ENCODE peak calls at places on chromosomes 12 and 14, in five cellular contexts. One of them, this sample, is unnamed.

GRCh38 chr12:42421844-42422779 is 96.1 kb downstream of the PPHLN1 start:
- DNase-seq in astrocyte of the cerebellum: peak
- DNase-seq in astrocyte of the spinal cord: peak
- DNase-seq in fibroblast of mammary gland: peak
- DNase-seq in A549: peak
- DNase-seq in this sample: no peak

GRCh38 chr12:92488735-92489134 is 214.1 kb upstream of the PLEKHG7 start:
- DNase-seq in astrocyte of the cerebellum: no peak
- DNase-seq in astrocyte of the spinal cord: no peak
- DNase-seq in fibroblast of mammary gland: no peak
- DNase-seq in A549: no peak
- DNase-seq in this sample: no peak

GRCh38 chr12:51200806-51201205 is 17.1 kb downstream of the POU6F1 start:
- DNase-seq in astrocyte of the cerebellum: no peak
- DNase-seq in astrocyte of the spinal cord: no peak
- DNase-seq in fibroblast of mammary gland: peak
- DNase-seq in A549: no peak
- DNase-seq in this sample: no peak

GRCh38 chr14:51533877-51534553 is 117.7 kb upstream of the FRMD6 start:
- DNase-seq in astrocyte of the cerebellum: no peak
- DNase-seq in astrocyte of the spinal cord: no peak
- DNase-seq in fibroblast of mammary gland: no peak
- DNase-seq in A549: no peak
- DNase-seq in this sample: no peak

GRCh38 chr12:6833189-6833890 is 5.1 kb downstream of the P3H3 start:
- DNase-seq in astrocyte of the cerebellum: no peak
- DNase-seq in astrocyte of the spinal cord: no peak
- DNase-seq in fibroblast of mammary gland: no peak
- DNase-seq in A549: no peak
- DNase-seq in this sample: no peak

GRCh38 chr14:72643317-72643801 is 250.5 kb downstream of the DPF3 start:
- DNase-seq in astrocyte of the cerebellum: peak
- DNase-seq in astrocyte of the spinal cord: peak
- DNase-seq in fibroblast of mammary gland: peak
- DNase-seq in A549: peak
- DNase-seq in this sample: peak

GRCh38 chr14:67413806-67414769 is 2.1 kb upstream of the PLEK2 start:
- DNase-seq in astrocyte of the cerebellum: peak
- DNase-seq in astrocyte of the spinal cord: peak
- DNase-seq in fibroblast of mammary gland: peak
- DNase-seq in A549: peak
- DNase-seq in this sample: no peak

GRCh38 chr14:104889374-104889755 is 24.3 kb downstream of the CEP170B start:
- DNase-seq in astrocyte of the cerebellum: no peak
- DNase-seq in astrocyte of the spinal cord: no peak
- DNase-seq in fibroblast of mammary gland: no peak
- DNase-seq in A549: no peak
- DNase-seq in this sample: no peak

GRCh38 chr14:56374421-56374820 is 205.2 kb upstream of the TMEM260 start:
- DNase-seq in astrocyte of the cerebellum: no peak
- DNase-seq in astrocyte of the spinal cord: no peak
- DNase-seq in fibroblast of mammary gland: peak
- DNase-seq in A549: no peak
- DNase-seq in this sample: no peak

GRCh38 chr14:105390849-105391500 is 7.4 kb upstream of the TEX22 start:
- DNase-seq in astrocyte of the cerebellum: no peak
- DNase-seq in astrocyte of the spinal cord: no peak
- DNase-seq in fibroblast of mammary gland: no peak
- DNase-seq in A549: no peak
- DNase-seq in this sample: no peak

GRCh38 chr12:88496429-88497190 is 83.7 kb downstream of the KITLG start:
- DNase-seq in astrocyte of the cerebellum: no peak
- DNase-seq in astrocyte of the spinal cord: no peak
- DNase-seq in fibroblast of mammary gland: peak
- DNase-seq in A549: no peak
- DNase-seq in this sample: no peak

GRCh38 chr14:34649344-34649743 is 19.4 kb upstream of the SNX6 start:
- DNase-seq in astrocyte of the cerebellum: peak
- DNase-seq in astrocyte of the spinal cord: peak
- DNase-seq in fibroblast of mammary gland: peak
- DNase-seq in A549: peak
- DNase-seq in this sample: no peak

GRCh38 chr12:83471341-83471740 is 784.6 kb downstream of the TMTC2 start:
- DNase-seq in astrocyte of the cerebellum: no peak
- DNase-seq in astrocyte of the spinal cord: no peak
- DNase-seq in fibroblast of mammary gland: no peak
- DNase-seq in A549: no peak
- DNase-seq in this sample: no peak

GRCh38 chr12:119992129-119992705 is 3.2 kb downstream of the BICDL1 start:
- DNase-seq in astrocyte of the cerebellum: no peak
- DNase-seq in astrocyte of the spinal cord: no peak
- DNase-seq in fibroblast of mammary gland: no peak
- DNase-seq in A549: no peak
- DNase-seq in this sample: no peak

GRCh38 chr14:56801920-56802319 is 8.4 kb downstream of the OTX2 start:
- DNase-seq in astrocyte of the cerebellum: no peak
- DNase-seq in astrocyte of the spinal cord: no peak
- DNase-seq in fibroblast of mammary gland: no peak
- DNase-seq in A549: no peak
- DNase-seq in this sample: no peak

GRCh38 chr14:99245541-99246511 is 26.2 kb downstream of the BCL11B start:
- DNase-seq in astrocyte of the cerebellum: no peak
- DNase-seq in astrocyte of the spinal cord: no peak
- DNase-seq in fibroblast of mammary gland: no peak
- DNase-seq in A549: no peak
- DNase-seq in this sample: no peak

GRCh38 chr14:20419404-20419803 is 6.1 kb upstream of the TEP1 start:
- DNase-seq in astrocyte of the cerebellum: no peak
- DNase-seq in astrocyte of the spinal cord: no peak
- DNase-seq in fibroblast of mammary gland: no peak
- DNase-seq in A549: no peak
- DNase-seq in this sample: no peak

GRCh38 chr12:76341436-76342030 is 6.7 kb downstream of the BBS10 start:
- DNase-seq in astrocyte of the cerebellum: no peak
- DNase-seq in astrocyte of the spinal cord: peak
- DNase-seq in fibroblast of mammary gland: peak
- DNase-seq in A549: no peak
- DNase-seq in this sample: no peak

GRCh38 chr12:30823140-30823669 is 68.5 kb upstream of the CAPRIN2 start:
- DNase-seq in astrocyte of the cerebellum: no peak
- DNase-seq in astrocyte of the spinal cord: no peak
- DNase-seq in fibroblast of mammary gland: peak
- DNase-seq in A549: peak
- DNase-seq in this sample: no peak

GRCh38 chr12:89250213-89250612 is 102.1 kb downstream of the DUSP6 start:
- DNase-seq in astrocyte of the cerebellum: no peak
- DNase-seq in astrocyte of the spinal cord: no peak
- DNase-seq in fibroblast of mammary gland: no peak
- DNase-seq in A549: no peak
- DNase-seq in this sample: no peak

GRCh38 chr12:51160814-51161459 is 12.0 kb downstream of the TFCP2 start:
- DNase-seq in astrocyte of the cerebellum: no peak
- DNase-seq in astrocyte of the spinal cord: no peak
- DNase-seq in fibroblast of mammary gland: peak
- DNase-seq in A549: peak
- DNase-seq in this sample: no peak

GRCh38 chr14:60655898-60656754 is 6.8 kb upstream of the SIX1 start:
- DNase-seq in astrocyte of the cerebellum: no peak
- DNase-seq in astrocyte of the spinal cord: peak
- DNase-seq in fibroblast of mammary gland: no peak
- DNase-seq in A549: no peak
- DNase-seq in this sample: no peak

GRCh38 chr14:60656755-60657608 is 7.7 kb upstream of the SIX1 start:
- DNase-seq in astrocyte of the cerebellum: no peak
- DNase-seq in astrocyte of the spinal cord: peak
- DNase-seq in fibroblast of mammary gland: peak
- DNase-seq in A549: peak
- DNase-seq in this sample: no peak

GRCh38 chr14:60653709-60654161 is 4.5 kb upstream of the SIX1 start:
- DNase-seq in astrocyte of the cerebellum: no peak
- DNase-seq in astrocyte of the spinal cord: no peak
- DNase-seq in fibroblast of mammary gland: no peak
- DNase-seq in A549: no peak
- DNase-seq in this sample: no peak

GRCh38 chr14:60654303-60654925 is 5.1 kb upstream of the SIX1 start:
- DNase-seq in astrocyte of the cerebellum: no peak
- DNase-seq in astrocyte of the spinal cord: peak
- DNase-seq in fibroblast of mammary gland: peak
- DNase-seq in A549: no peak
- DNase-seq in this sample: no peak

GRCh38 chr14:60655114-60655897 is 6.0 kb upstream of the SIX1 start:
- DNase-seq in astrocyte of the cerebellum: no peak
- DNase-seq in astrocyte of the spinal cord: no peak
- DNase-seq in fibroblast of mammary gland: no peak
- DNase-seq in A549: no peak
- DNase-seq in this sample: no peak
- H3K4me3 ChIP-seq in astrocyte of the cerebellum: no peak
- H3K4me3 ChIP-seq in astrocyte of the spinal cord: no peak
- H3K4me3 ChIP-seq in fibroblast of mammary gland: no peak
- H3K4me3 ChIP-seq in A549: no peak
- H3K4me3 ChIP-seq in this sample: no peak

GRCh38 chr14:59190372-59190771 is 1.9 kb downstream of the DAAM1 start:
- DNase-seq in astrocyte of the cerebellum: no peak
- DNase-seq in astrocyte of the spinal cord: no peak
- DNase-seq in fibroblast of mammary gland: peak
- DNase-seq in A549: peak
- DNase-seq in this sample: no peak
- TF ChIP-seq CTCF in astrocyte of the cerebellum: no peak
- TF ChIP-seq CTCF in astrocyte of the spinal cord: peak
- TF ChIP-seq CTCF in fibroblast of mammary gland: peak
- TF ChIP-seq CTCF in A549: no peak
- TF ChIP-seq CTCF in this sample: peak

DNA sequence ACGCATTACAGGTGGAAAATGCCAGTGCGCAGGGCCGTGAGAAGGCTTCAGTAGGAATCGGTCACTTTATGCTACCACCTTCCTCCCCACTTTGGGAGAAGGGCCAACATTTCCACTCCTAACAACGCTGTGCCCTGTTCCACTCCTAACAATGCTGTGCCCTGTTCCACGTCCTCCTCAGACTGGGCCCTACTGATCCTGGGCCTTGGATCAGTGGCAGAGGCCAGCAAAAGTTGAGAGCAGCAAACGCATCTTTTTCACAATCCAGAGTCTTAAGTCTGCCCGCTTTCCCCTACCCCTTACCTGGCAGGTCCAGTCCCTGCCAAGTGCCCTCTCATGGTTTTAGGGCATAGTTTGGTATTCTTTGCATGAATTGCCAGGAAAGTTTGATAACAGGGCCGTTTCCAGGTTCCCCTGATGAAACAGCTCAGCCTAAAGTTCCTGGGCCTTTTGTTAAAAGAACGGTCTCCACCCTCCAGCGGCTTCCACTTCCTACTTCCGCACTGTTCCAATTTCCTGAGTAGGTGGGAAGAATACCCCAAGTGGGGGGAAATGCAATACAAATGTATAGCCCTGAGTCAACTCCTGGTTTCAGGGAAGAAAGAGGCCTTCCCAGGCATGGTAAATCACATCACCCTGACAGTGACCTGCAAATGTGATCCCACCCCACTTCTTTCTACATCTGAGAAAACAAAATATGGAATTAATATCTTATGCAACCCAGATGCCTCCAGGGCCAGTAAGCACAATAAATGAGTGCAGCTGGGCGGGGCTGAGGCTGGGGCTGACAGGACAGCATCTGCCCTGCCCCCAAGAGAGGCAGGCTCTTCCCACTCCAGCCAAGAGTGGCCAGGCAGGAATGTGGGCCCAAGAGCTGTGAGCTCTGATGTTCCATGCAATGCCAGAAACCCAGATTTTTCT is 15.0 kb downstream of the KCTD10 start:
- DNase-seq in astrocyte of the cerebellum: peak
- DNase-seq in astrocyte of the spinal cord: peak
- DNase-seq in fibroblast of mammary gland: peak
- DNase-seq in A549: peak
- DNase-seq in this sample: no peak
- H3K4me3 ChIP-seq in astrocyte of the cerebellum: peak
- H3K4me3 ChIP-seq in astrocyte of the spinal cord: no peak
- H3K4me3 ChIP-seq in fibroblast of mammary gland: peak
- H3K4me3 ChIP-seq in A549: no peak
- H3K4me3 ChIP-seq in this sample: no peak

GRCh38 chr14:36666416-36667206 is 5.0 kb downstream of the PAX9 start:
- DNase-seq in astrocyte of the cerebellum: no peak
- DNase-seq in astrocyte of the spinal cord: no peak
- DNase-seq in fibroblast of mammary gland: no peak
- DNase-seq in A549: no peak
- DNase-seq in this sample: no peak
- TF ChIP-seq CTCF in astrocyte of the cerebellum: no peak
- TF ChIP-seq CTCF in astrocyte of the spinal cord: no peak
- TF ChIP-seq CTCF in fibroblast of mammary gland: no peak
- TF ChIP-seq CTCF in A549: no peak
- TF ChIP-seq CTCF in this sample: no peak

GRCh38 chr12:57604454-57605307 is at the start of gene DTX3:
- DNase-seq in astrocyte of the cerebellum: no peak
- DNase-seq in astrocyte of the spinal cord: peak
- DNase-seq in fibroblast of mammary gland: peak
- DNase-seq in A549: no peak
- DNase-seq in this sample: no peak

GRCh38 chr12:57606399-57606798 is 1.8 kb downstream of the DTX3 start:
- DNase-seq in astrocyte of the cerebellum: no peak
- DNase-seq in astrocyte of the spinal cord: no peak
- DNase-seq in fibroblast of mammary gland: no peak
- DNase-seq in A549: no peak
- DNase-seq in this sample: no peak

GRCh38 chr12:57606821-57607220 is 2.2 kb downstream of the DTX3 start:
- DNase-seq in astrocyte of the cerebellum: no peak
- DNase-seq in astrocyte of the spinal cord: no peak
- DNase-seq in fibroblast of mammary gland: no peak
- DNase-seq in A549: no peak
- DNase-seq in this sample: no peak

GRCh38 chr12:57606016-57606311 is 1.3 kb downstream of the DTX3 start:
- DNase-seq in astrocyte of the cerebellum: no peak
- DNase-seq in astrocyte of the spinal cord: no peak
- DNase-seq in fibroblast of mammary gland: no peak
- DNase-seq in A549: no peak
- DNase-seq in this sample: no peak

DNA sequence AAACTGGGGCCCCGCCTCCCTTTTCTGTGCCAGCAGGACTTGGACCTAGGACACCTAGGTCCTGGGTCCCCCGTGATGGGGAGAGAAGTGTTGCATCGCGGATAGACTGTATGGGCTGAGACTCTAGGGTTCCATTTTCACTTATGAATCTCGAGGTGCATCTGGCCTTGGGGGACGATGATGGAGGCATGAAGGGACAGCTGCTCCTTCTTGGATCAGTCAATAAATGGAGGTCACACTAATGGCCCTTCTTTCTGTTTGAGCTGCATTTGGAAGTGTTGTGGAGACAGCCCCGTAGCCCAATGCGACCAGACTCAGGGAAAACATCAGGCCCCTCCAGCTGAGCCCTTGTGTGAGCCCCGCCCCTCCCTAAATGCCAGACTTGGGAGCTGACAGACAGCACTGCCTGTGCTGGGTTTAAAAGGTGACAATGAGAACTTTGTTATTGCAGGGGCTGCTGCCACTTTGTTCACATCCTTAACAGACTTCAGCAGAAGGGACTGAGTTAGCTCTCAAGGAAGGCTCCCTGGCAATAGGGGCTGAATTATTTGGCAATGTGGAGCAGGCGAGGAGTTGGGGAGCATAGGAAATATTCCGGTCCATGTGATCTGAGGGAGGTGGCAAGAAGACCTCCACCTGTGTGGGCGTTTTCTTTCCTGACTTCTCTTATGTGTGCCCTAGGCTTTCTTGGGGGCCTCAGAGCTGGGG is 838 bp downstream of the DTX3 start:
- DNase-seq in astrocyte of the cerebellum: no peak
- DNase-seq in astrocyte of the spinal cord: no peak
- DNase-seq in fibroblast of mammary gland: peak
- DNase-seq in A549: no peak
- DNase-seq in this sample: no peak
- H3K4me3 ChIP-seq in astrocyte of the cerebellum: peak
- H3K4me3 ChIP-seq in astrocyte of the spinal cord: peak
- H3K4me3 ChIP-seq in fibroblast of mammary gland: peak
- H3K4me3 ChIP-seq in A549: peak
- H3K4me3 ChIP-seq in this sample: peak

This sample was measured in epithelial cell of proximal tubule.